ENCODE peak calls at places on chromosomes 5 and 9, in five cellular contexts. One of them, this sample, is unnamed.

GRCh38 chr5:180599981-180600553 is 8.8 kb upstream of the SCGB3A1 start:
- DNase-seq in LoVo: no peak
- DNase-seq in NCI-H2081 treated with DMSO at 0.1 percent for 48 hours: no peak
- DNase-seq in NCI-H1092 treated with DMSO at 0.1 percent for 48 hours: no peak
- DNase-seq in stimulated activated CD4-positive, alpha-beta T cell treated with anti-CD3 and anti-CD28 coated beads, Interleukin-15, amount 100 ng/mL, for 24 hours: no peak
- DNase-seq in this sample: no peak

GRCh38 chr5:75042511-75042910 is 9.8 kb downstream of the GCNT4 start:
- DNase-seq in NCI-H1092 treated with DMSO at 0.1 percent for 48 hours: no peak
- DNase-seq in NCI-H2081 treated with DMSO at 0.1 percent for 48 hours: no peak
- DNase-seq in stimulated activated CD4-positive, alpha-beta T cell treated with anti-CD3 and anti-CD28 coated beads, Interleukin-15, amount 100 ng/mL, for 24 hours: no peak
- DNase-seq in LoVo: no peak
- DNase-seq in this sample: no peak

GRCh38 chr9:73806876-73807275 is 655.2 kb downstream of the ANXA1 start:
- DNase-seq in NCI-H2081 treated with DMSO at 0.1 percent for 48 hours: no peak
- DNase-seq in LoVo: no peak
- DNase-seq in NCI-H1092 treated with DMSO at 0.1 percent for 48 hours: no peak
- DNase-seq in stimulated activated CD4-positive, alpha-beta T cell treated with anti-CD3 and anti-CD28 coated beads, Interleukin-15, amount 100 ng/mL, for 24 hours: no peak
- DNase-seq in this sample: no peak

GRCh38 chr5:130222638-130223037 is 318.4 kb downstream of the CHSY3 start:
- DNase-seq in NCI-H1092 treated with DMSO at 0.1 percent for 48 hours: no peak
- DNase-seq in NCI-H2081 treated with DMSO at 0.1 percent for 48 hours: no peak
- DNase-seq in LoVo: peak
- DNase-seq in stimulated activated CD4-positive, alpha-beta T cell treated with anti-CD3 and anti-CD28 coated beads, Interleukin-15, amount 100 ng/mL, for 24 hours: no peak
- DNase-seq in this sample: peak

GRCh38 chr5:74919487-74919886 is 53.3 kb upstream of the FAM169A start:
- DNase-seq in NCI-H2081 treated with DMSO at 0.1 percent for 48 hours: peak
- DNase-seq in LoVo: peak
- DNase-seq in NCI-H1092 treated with DMSO at 0.1 percent for 48 hours: peak
- DNase-seq in stimulated activated CD4-positive, alpha-beta T cell treated with anti-CD3 and anti-CD28 coated beads, Interleukin-15, amount 100 ng/mL, for 24 hours: peak
- DNase-seq in this sample: no peak

GRCh38 chr9:92669527-92669889 is 423 bp downstream of the IPPK start:
- DNase-seq in NCI-H1092 treated with DMSO at 0.1 percent for 48 hours: no peak
- DNase-seq in NCI-H2081 treated with DMSO at 0.1 percent for 48 hours: no peak
- DNase-seq in LoVo: no peak
- DNase-seq in stimulated activated CD4-positive, alpha-beta T cell treated with anti-CD3 and anti-CD28 coated beads, Interleukin-15, amount 100 ng/mL, for 24 hours: peak
- DNase-seq in this sample: no peak

GRCh38 chr9:34633851-34634550 is 3.6 kb downstream of the SIGMAR1 start:
- DNase-seq in NCI-H2081 treated with DMSO at 0.1 percent for 48 hours: no peak
- DNase-seq in NCI-H1092 treated with DMSO at 0.1 percent for 48 hours: peak
- DNase-seq in stimulated activated CD4-positive, alpha-beta T cell treated with anti-CD3 and anti-CD28 coated beads, Interleukin-15, amount 100 ng/mL, for 24 hours: peak
- DNase-seq in LoVo: peak
- DNase-seq in this sample: peak

GRCh38 chr5:36206913-36207312 is 34.8 kb downstream of the NADK2 start:
- DNase-seq in LoVo: no peak
- DNase-seq in stimulated activated CD4-positive, alpha-beta T cell treated with anti-CD3 and anti-CD28 coated beads, Interleukin-15, amount 100 ng/mL, for 24 hours: no peak
- DNase-seq in NCI-H2081 treated with DMSO at 0.1 percent for 48 hours: no peak
- DNase-seq in NCI-H1092 treated with DMSO at 0.1 percent for 48 hours: no peak
- DNase-seq in this sample: no peak

GRCh38 chr5:116440329-116440895 is 134.2 kb downstream of the SEMA6A start:
- DNase-seq in LoVo: no peak
- DNase-seq in NCI-H2081 treated with DMSO at 0.1 percent for 48 hours: no peak
- DNase-seq in stimulated activated CD4-positive, alpha-beta T cell treated with anti-CD3 and anti-CD28 coated beads, Interleukin-15, amount 100 ng/mL, for 24 hours: no peak
- DNase-seq in NCI-H1092 treated with DMSO at 0.1 percent for 48 hours: peak
- DNase-seq in this sample: no peak

GRCh38 chr5:72268753-72269410 is 51.2 kb downstream of the MRPS27 start:
- DNase-seq in stimulated activated CD4-positive, alpha-beta T cell treated with anti-CD3 and anti-CD28 coated beads, Interleukin-15, amount 100 ng/mL, for 24 hours: peak
- DNase-seq in NCI-H2081 treated with DMSO at 0.1 percent for 48 hours: no peak
- DNase-seq in NCI-H1092 treated with DMSO at 0.1 percent for 48 hours: no peak
- DNase-seq in LoVo: peak
- DNase-seq in this sample: no peak

GRCh38 chr5:43073597-43074546 is 33.8 kb upstream of the ANXA2R start:
- DNase-seq in NCI-H2081 treated with DMSO at 0.1 percent for 48 hours: peak
- DNase-seq in LoVo: peak
- DNase-seq in NCI-H1092 treated with DMSO at 0.1 percent for 48 hours: peak
- DNase-seq in stimulated activated CD4-positive, alpha-beta T cell treated with anti-CD3 and anti-CD28 coated beads, Interleukin-15, amount 100 ng/mL, for 24 hours: peak
- DNase-seq in this sample: no peak

GRCh38 chr5:79924936-79925893 is 65.8 kb downstream of the MTX3 start:
- DNase-seq in NCI-H1092 treated with DMSO at 0.1 percent for 48 hours: no peak
- DNase-seq in stimulated activated CD4-positive, alpha-beta T cell treated with anti-CD3 and anti-CD28 coated beads, Interleukin-15, amount 100 ng/mL, for 24 hours: peak
- DNase-seq in NCI-H2081 treated with DMSO at 0.1 percent for 48 hours: no peak
- DNase-seq in LoVo: no peak
- DNase-seq in this sample: no peak

GRCh38 chr5:82595083-82595482 is 316.9 kb upstream of the RPS23 start:
- DNase-seq in NCI-H2081 treated with DMSO at 0.1 percent for 48 hours: no peak
- DNase-seq in LoVo: no peak
- DNase-seq in NCI-H1092 treated with DMSO at 0.1 percent for 48 hours: no peak
- DNase-seq in stimulated activated CD4-positive, alpha-beta T cell treated with anti-CD3 and anti-CD28 coated beads, Interleukin-15, amount 100 ng/mL, for 24 hours: no peak
- DNase-seq in this sample: no peak

GRCh38 chr5:96133337-96134094 is 171.9 kb upstream of the ELL2 start:
- DNase-seq in LoVo: peak
- DNase-seq in stimulated activated CD4-positive, alpha-beta T cell treated with anti-CD3 and anti-CD28 coated beads, Interleukin-15, amount 100 ng/mL, for 24 hours: no peak
- DNase-seq in NCI-H2081 treated with DMSO at 0.1 percent for 48 hours: no peak
- DNase-seq in NCI-H1092 treated with DMSO at 0.1 percent for 48 hours: no peak
- DNase-seq in this sample: no peak

GRCh38 chr5:154446183-154447073 is 631 bp downstream of the SAP30L start:
- DNase-seq in NCI-H1092 treated with DMSO at 0.1 percent for 48 hours: peak
- DNase-seq in NCI-H2081 treated with DMSO at 0.1 percent for 48 hours: no peak
- DNase-seq in stimulated activated CD4-positive, alpha-beta T cell treated with anti-CD3 and anti-CD28 coated beads, Interleukin-15, amount 100 ng/mL, for 24 hours: peak
- DNase-seq in LoVo: peak
- DNase-seq in this sample: no peak

GRCh38 chr9:2962471-2963172 is 118.7 kb upstream of the PUM3 start:
- DNase-seq in NCI-H2081 treated with DMSO at 0.1 percent for 48 hours: no peak
- DNase-seq in stimulated activated CD4-positive, alpha-beta T cell treated with anti-CD3 and anti-CD28 coated beads, Interleukin-15, amount 100 ng/mL, for 24 hours: no peak
- DNase-seq in NCI-H1092 treated with DMSO at 0.1 percent for 48 hours: no peak
- DNase-seq in LoVo: no peak
- DNase-seq in this sample: no peak

GRCh38 chr9:81754245-81754644 is 64.9 kb upstream of the TLE1 start:
- DNase-seq in NCI-H1092 treated with DMSO at 0.1 percent for 48 hours: no peak
- DNase-seq in stimulated activated CD4-positive, alpha-beta T cell treated with anti-CD3 and anti-CD28 coated beads, Interleukin-15, amount 100 ng/mL, for 24 hours: no peak
- DNase-seq in LoVo: no peak
- DNase-seq in NCI-H2081 treated with DMSO at 0.1 percent for 48 hours: no peak
- DNase-seq in this sample: no peak

GRCh38 chr5:72366324-72366976 is 46.3 kb downstream of the PTCD2 start:
- DNase-seq in NCI-H1092 treated with DMSO at 0.1 percent for 48 hours: peak
- DNase-seq in LoVo: peak
- DNase-seq in stimulated activated CD4-positive, alpha-beta T cell treated with anti-CD3 and anti-CD28 coated beads, Interleukin-15, amount 100 ng/mL, for 24 hours: peak
- DNase-seq in NCI-H2081 treated with DMSO at 0.1 percent for 48 hours: peak
- DNase-seq in this sample: peak

GRCh38 chr5:67437905-67438845 is 241.6 kb upstream of the CD180 start:
- DNase-seq in NCI-H1092 treated with DMSO at 0.1 percent for 48 hours: no peak
- DNase-seq in NCI-H2081 treated with DMSO at 0.1 percent for 48 hours: no peak
- DNase-seq in LoVo: no peak
- DNase-seq in stimulated activated CD4-positive, alpha-beta T cell treated with anti-CD3 and anti-CD28 coated beads, Interleukin-15, amount 100 ng/mL, for 24 hours: no peak
- DNase-seq in this sample: no peak

GRCh38 chr9:4774209-4774608 is 18.5 kb upstream of the RCL1 start:
- DNase-seq in NCI-H2081 treated with DMSO at 0.1 percent for 48 hours: no peak
- DNase-seq in LoVo: no peak
- DNase-seq in stimulated activated CD4-positive, alpha-beta T cell treated with anti-CD3 and anti-CD28 coated beads, Interleukin-15, amount 100 ng/mL, for 24 hours: no peak
- DNase-seq in NCI-H1092 treated with DMSO at 0.1 percent for 48 hours: no peak
- DNase-seq in this sample: no peak

This sample was measured in non-pigmented ciliary epithelial cell.